ENCODE peak calls at places on chromosomes 4 and X, in nine cellular contexts. C, I, J, W, A, E, S, D and O are unnamed samples.

GRCh38 chr4:13706130-13706529 is 78.6 kb upstream of the BOD1L1 start:
- DNase-seq in C (no peak), I (no peak), J (no peak), W (no peak), A (no peak), E (no peak), S (no peak), D (no peak), O (no peak)

GRCh38 chrX:106933538-106933961 is 13.3 kb downstream of the CLDN2 start:
- DNase-seq in C (no peak), I (peak; percentile 60), J (no peak), W (no peak), A (peak; percentile 28), E (peak; percentile 21), S (peak; percentile 47), D (peak; percentile 55), O (no peak)

GRCh38 chr4:6221296-6221850 is 21.0 kb upstream of the JAKMIP1 start:
- DNase-seq in C (no peak), I (no peak), J (no peak), W (no peak), A (no peak), E (no peak), S (no peak), D (no peak), O (no peak)

GRCh38 chr4:118950929-118951570 is 62.4 kb downstream of the SYNPO2 start:
- DNase-seq in C (no peak), I (no peak), J (no peak), W (no peak), A (no peak), E (no peak), S (no peak), D (no peak), O (no peak)

GRCh38 chrX:107449490-107450175 is at the start of gene FRMPD3:
- DNase-seq in C (no peak), I (no peak), J (no peak), W (no peak), A (no peak), E (no peak), S (no peak), D (no peak), O (no peak)

GRCh38 chr4:102324725-102325124 is 20.6 kb downstream of the SLC39A8 start:
- DNase-seq in C (no peak), I (no peak), J (no peak), W (no peak), A (no peak), E (no peak), S (no peak), D (no peak), O (no peak)

GRCh38 chr4:70591955-70592582 is at the start of gene AMBN:
- DNase-seq in C (no peak), I (no peak), J (no peak), W (no peak), A (no peak), E (no peak), S (no peak), D (no peak), O (no peak)

GRCh38 chrX:769796-770195 is 139.2 kb downstream of the SHOX start:
- DNase-seq in C (no peak), I (no peak), J (no peak), W (no peak), A (no peak), E (no peak), S (no peak), D (no peak), O (no peak)

GRCh38 chrX:151175283-151176062 is 911 bp upstream of the GPR50 start:
- DNase-seq in C (no peak), I (no peak), J (no peak), W (no peak), A (no peak), E (no peak), S (no peak), D (no peak), O (no peak)

GRCh38 chrX:151177141-151178027 is 1.0 kb downstream of the GPR50 start:
- DNase-seq in C (no peak), I (no peak), J (no peak), W (no peak), A (no peak), E (no peak), S (no peak), D (no peak), O (no peak)

GRCh38 chrX:151178746-151179145 is 2.4 kb downstream of the GPR50 start:
- DNase-seq in C (no peak), I (no peak), J (no peak), W (no peak), A (no peak), E (no peak), S (no peak), D (no peak), O (no peak)

GRCh38 chrX:151176351-151176750 is at the start of gene GPR50:
- DNase-seq in C (no peak), I (no peak), J (no peak), W (no peak), A (no peak), E (no peak), S (no peak), D (no peak), O (no peak)

DNA sequence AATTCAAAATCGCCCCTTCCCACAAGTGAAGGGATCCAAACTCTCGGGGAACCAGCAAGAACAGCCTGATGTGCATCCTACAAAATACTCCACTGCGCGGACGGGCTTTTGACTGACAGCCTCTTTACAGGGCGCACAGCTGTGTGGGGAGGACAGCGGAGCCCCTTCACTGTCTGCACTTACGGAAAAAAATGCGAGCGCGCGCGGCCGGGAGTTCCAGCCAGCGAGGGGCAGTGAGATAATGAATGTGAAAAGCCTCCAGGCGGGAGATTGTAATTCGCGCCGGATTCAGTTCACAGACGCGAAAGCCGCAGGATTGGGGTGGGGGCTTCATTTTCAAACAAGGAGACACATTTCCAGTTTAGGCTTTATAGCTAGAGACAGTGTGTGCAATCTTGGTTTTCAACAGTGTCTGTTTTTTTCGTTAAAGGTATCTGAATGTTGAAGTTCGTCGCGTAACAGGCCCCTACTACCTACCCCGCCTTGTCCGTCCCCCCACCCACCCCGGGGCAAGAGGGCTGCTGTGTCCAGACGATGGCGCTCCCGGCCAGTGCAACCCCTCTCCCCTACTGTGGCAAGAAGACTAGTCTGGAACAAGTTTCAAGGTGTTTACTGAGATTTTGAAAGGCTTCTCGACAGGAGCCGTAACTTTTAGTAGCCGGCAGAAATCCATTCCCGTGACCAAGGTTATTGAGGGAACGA is 1.7 kb upstream of the GPR50 start:
- DNase-seq in C (no peak), I (no peak), J (no peak), W (no peak), A (no peak), E (no peak), S (no peak), D (no peak), O (no peak)
- H3K4me3 ChIP-seq in C (no peak overlapping the region), I (no peak overlapping the region), J (no peak overlapping the region), W (no peak overlapping the region), A (no peak overlapping the region), E (no peak overlapping the region), S (no peak overlapping the region), D (no peak overlapping the region), O (no peak overlapping the region)

GRCh38 chr4:128357286-128357685 is 69.7 kb upstream of the PGRMC2 start:
- DNase-seq in C (no peak), I (no peak), J (no peak), W (no peak), A (no peak), E (no peak), S (no peak), D (no peak), O (no peak)

GRCh38 chr4:128359422-128359821 is 71.8 kb upstream of the PGRMC2 start:
- DNase-seq in C (no peak), I (no peak), J (no peak), W (no peak), A (no peak), E (no peak), S (no peak), D (no peak), O (no peak)

GRCh38 chr4:128358903-128359260 is 71.3 kb upstream of the PGRMC2 start:
- DNase-seq in C (no peak), I (no peak), J (no peak), W (no peak), A (no peak), E (no peak), S (no peak), D (no peak), O (no peak)

GRCh38 chr4:128355301-128355700 is 67.7 kb upstream of the PGRMC2 start:
- DNase-seq in C (no peak), I (no peak), J (no peak), W (no peak), A (no peak), E (no peak), S (no peak), D (no peak), O (no peak)

GRCh38 chr4:128358231-128358902 is 70.8 kb upstream of the PGRMC2 start:
- DNase-seq in C (no peak), I (no peak), J (no peak), W (no peak), A (peak; percentile 15), E (no peak), S (peak; percentile 74), D (no peak), O (no peak)
- H3K4me3 ChIP-seq in C (no peak overlapping the region), I (no peak overlapping the region), J (no peak overlapping the region), W (no peak overlapping the region), A (no peak overlapping the region), E (no peak overlapping the region), S (no peak overlapping the region), D (no peak overlapping the region), O (no peak overlapping the region)

GRCh38 chr4:92304636-92305035 is 870 bp downstream of the GRID2 start:
- DNase-seq in C (no peak), I (no peak), J (no peak), W (no peak), A (no peak), E (no peak), S (no peak), D (no peak), O (no peak)

GRCh38 chr4:92307886-92308285 is 4.1 kb downstream of the GRID2 start:
- DNase-seq in C (no peak), I (no peak), J (no peak), W (no peak), A (no peak), E (no peak), S (no peak), D (no peak), O (no peak)

GRCh38 chr4:92305148-92305877 is 1.5 kb downstream of the GRID2 start:
- DNase-seq in C (no peak), I (peak; percentile 46), J (peak; percentile 62), W (peak; percentile 52), A (peak; percentile 42), E (peak; percentile 34), S (peak; percentile 49), D (peak; percentile 37), O (no peak)

GRCh38 chr4:92305878-92306520 is 2.2 kb downstream of the GRID2 start:
- DNase-seq in C (no peak), I (no peak), J (no peak), W (no peak), A (no peak), E (no peak), S (no peak), D (no peak), O (no peak)

DNA sequence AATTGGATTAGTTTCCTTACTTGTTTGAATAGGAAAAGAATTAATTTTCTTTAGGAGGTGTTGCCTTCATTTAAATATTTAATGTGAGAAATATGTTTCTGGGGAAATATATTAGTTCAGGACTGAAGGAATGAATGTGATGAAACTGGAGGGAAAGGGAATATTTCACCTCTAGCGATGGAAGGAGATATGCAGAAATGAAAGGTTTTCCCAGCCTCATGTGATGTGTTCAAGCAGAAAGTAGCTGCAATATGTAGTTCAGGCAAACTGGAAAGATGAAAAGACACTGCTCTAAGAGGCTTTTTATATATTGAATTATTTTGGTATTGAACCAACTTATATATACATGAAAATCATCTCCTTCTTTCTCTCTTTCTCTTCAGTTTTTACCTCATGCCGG is 3.4 kb downstream of the GRID2 start:
- DNase-seq in C (no peak), I (no peak), J (no peak), W (no peak), A (no peak), E (no peak), S (no peak), D (no peak), O (no peak)
- H3K4me3 ChIP-seq in C (no peak overlapping the region), I (no peak overlapping the region), J (no peak overlapping the region), W (no peak overlapping the region), A (no peak overlapping the region), E (no peak overlapping the region), S (no peak overlapping the region), D (no peak overlapping the region), O (no peak overlapping the region)

GRCh38 chr4:86452323-86452995 is 92.6 kb upstream of the MAPK10 start:
- DNase-seq in C (no peak), I (peak; percentile 19), J (no peak), W (no peak), A (no peak), E (no peak), S (no peak), D (no peak), O (no peak)
- H3K4me3 ChIP-seq in C (peak overlapping the region; percentile 18), I (peak overlapping the region; percentile 40), J (peak overlapping the region; percentile 96), W (peak overlapping the region; percentile 30), A (no peak overlapping the region), E (no peak overlapping the region), S (peak overlapping the region; percentile 54), D (no peak overlapping the region), O (no peak overlapping the region)